ENCODE peak calls at places on chromosomes 5 and 9, in four cellular contexts. B, F, Q and Y are unnamed samples.

GRCh38 chr5:53350991-53351770 is 129.2 kb upstream of the FST start:
- DNase-seq in B (no peak), F (no peak), Q (peak; percentile 37), Y (no peak)

GRCh38 chr9:133683494-133684460 is 47.6 kb downstream of the DBH start:
- DNase-seq in B (no peak), F (no peak), Q (peak; percentile 4), Y (no peak)

GRCh38 chr9:136617746-136618577 is 44.8 kb upstream of the EGFL7 start:
- DNase-seq in B (no peak), F (no peak), Q (no peak), Y (no peak)

GRCh38 chr9:75490326-75490725 is 400.1 kb upstream of the PCSK5 start:
- DNase-seq in B (no peak), F (no peak), Q (no peak), Y (no peak)

GRCh38 chr5:149485655-149486615 is 65.3 kb downstream of the CSNK1A1 start:
- DNase-seq in B (peak; percentile 91), F (no peak), Q (peak; percentile 100), Y (no peak)

GRCh38 chr9:92714016-92714415 is 44.1 kb upstream of the IPPK start:
- DNase-seq in B (no peak), F (no peak), Q (no peak), Y (no peak)

GRCh38 chr5:159669559-159669958 is 246.7 kb upstream of the ADRA1B start:
- DNase-seq in B (no peak), F (no peak), Q (no peak), Y (no peak)

GRCh38 chr9:93577045-93577939 is 908 bp downstream of the PHF2 start:
- DNase-seq in B (no peak), F (peak; percentile 69), Q (no peak), Y (no peak)

GRCh38 chr5:53478411-53479044 is 1.9 kb upstream of the FST start:
- DNase-seq in B (peak; percentile 15), F (peak; percentile 13), Q (peak; percentile 63), Y (no peak)

GRCh38 chr5:167814828-167815227 is 476.6 kb upstream of the WWC1 start:
- DNase-seq in B (no peak), F (no peak), Q (peak; percentile 88), Y (peak; percentile 37)

GRCh38 chr9:3401556-3401955 is 124.2 kb downstream of the RFX3 start:
- DNase-seq in B (no peak), F (no peak), Q (no peak), Y (no peak)

GRCh38 chr5:31478901-31479300 is 53.0 kb downstream of the DROSHA start:
- DNase-seq in B (no peak), F (no peak), Q (no peak), Y (no peak)

GRCh38 chr5:31479706-31480105 is 52.2 kb downstream of the DROSHA start:
- DNase-seq in B (no peak), F (no peak), Q (no peak), Y (no peak)

GRCh38 chr5:31477971-31478370 is 53.9 kb downstream of the DROSHA start:
- DNase-seq in B (no peak), F (no peak), Q (peak; percentile 37), Y (no peak)

GRCh38 chr5:31476607-31477200 is 55.2 kb downstream of the DROSHA start:
- DNase-seq in B (no peak), F (no peak), Q (no peak), Y (no peak)

DNA sequence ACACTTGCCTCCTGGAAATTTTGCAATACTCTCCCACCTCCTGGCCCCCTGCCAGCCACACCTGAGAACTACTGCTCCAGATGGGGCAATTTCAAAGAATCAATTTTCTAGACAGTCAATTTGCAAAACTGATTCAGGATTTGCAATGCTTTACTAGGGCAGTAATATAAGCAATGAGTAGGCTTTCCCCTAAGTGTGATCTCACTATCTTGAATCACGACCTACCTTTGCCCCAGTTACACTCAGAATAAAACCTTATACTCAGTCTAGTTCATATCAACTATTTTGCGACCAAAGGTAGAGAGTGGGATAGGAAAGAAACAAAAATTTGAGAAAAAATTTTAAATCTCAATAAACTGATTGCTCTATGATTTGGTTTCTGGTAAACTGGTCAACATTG is 54.4 kb downstream of the DROSHA start:
- DNase-seq in B (no peak), F (no peak), Q (peak; percentile 69), Y (no peak)
- TF ChIP-seq CTCF in B (no peak), F (no peak), Q (no peak), Y (no peak)

DNA sequence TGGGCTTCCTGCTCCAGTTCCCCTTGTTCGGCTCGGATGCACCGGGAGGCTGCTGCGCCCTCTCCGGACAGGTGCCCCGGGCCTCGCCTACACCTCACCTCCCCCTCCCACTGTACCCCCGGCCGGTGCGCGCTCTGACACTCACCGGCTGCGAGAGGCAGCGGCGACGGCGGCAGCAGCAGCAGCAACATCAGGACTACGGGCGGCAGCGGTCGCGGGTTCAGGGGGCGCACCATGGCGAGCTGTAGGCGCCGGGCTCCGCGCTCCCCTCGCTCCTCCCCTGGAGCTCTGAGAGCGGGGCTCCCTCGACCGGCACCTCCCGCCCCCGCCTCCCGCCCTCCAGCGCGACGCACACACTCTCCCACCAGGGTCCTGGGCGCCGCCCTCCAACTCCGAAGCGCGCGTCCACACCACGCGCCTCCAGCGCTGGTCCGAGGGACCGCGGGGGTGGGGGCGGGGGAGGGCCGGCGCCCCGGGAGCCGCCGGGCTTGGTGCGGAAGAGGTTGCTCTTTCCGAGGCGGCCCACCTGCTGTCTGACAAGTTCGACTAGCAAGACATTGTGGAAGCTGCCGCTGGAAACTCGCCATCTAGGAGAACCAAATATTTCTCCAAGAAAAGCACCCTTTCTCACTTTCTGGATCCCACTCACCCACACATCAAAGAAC is at the start of gene GFRA3:
- DNase-seq in B (no peak), F (peak; percentile 74), Q (no peak), Y (no peak)
- TF ChIP-seq CTCF in B (no peak), F (no peak), Q (no peak), Y (no peak)

GRCh38 chr5:57338068-57338848 is 144.4 kb downstream of the ACTBL2 start:
- DNase-seq in B (no peak), F (peak; percentile 32), Q (no peak), Y (no peak)
- TF ChIP-seq CTCF in B (no peak), F (peak; percentile 71), Q (peak; percentile 33), Y (no peak)

GRCh38 chr5:10736808-10737207 is 24.2 kb downstream of the DAP start:
- DNase-seq in B (no peak), F (no peak), Q (no peak), Y (no peak)
- TF ChIP-seq CTCF in B (no peak), F (no peak), Q (no peak), Y (no peak)